ENCODE peak calls at places on chromosomes 7 and 10, in seven cellular contexts. One of them, this sample, is unnamed.
A peak's percentile ranks its signal among the peaks of the same experiment; 100 is the strongest.

GRCh38 chr7:121442845-121443244 is 46.7 kb upstream of the FAM3C start:
- DNase-seq in kidney: no peak
- DNase-seq in fibroblast of lung: no peak
- DNase-seq in cardiac muscle cell: no peak
- DNase-seq in H9: no peak
- DNase-seq in breast epithelium: no peak
- DNase-seq in right cardiac atrium: no peak
- DNase-seq in this sample: no peak

GRCh38 chr10:77550378-77550777 is 87.2 kb downstream of the KCNMA1 start:
- DNase-seq in cardiac muscle cell: no peak
- DNase-seq in breast epithelium: no peak
- DNase-seq in right cardiac atrium: no peak
- DNase-seq in fibroblast of lung: no peak
- DNase-seq in kidney: no peak
- DNase-seq in H9: no peak
- DNase-seq in this sample: peak; percentile 81

GRCh38 chr10:79159785-79160184 is 91.0 kb downstream of the ZMIZ1 start:
- DNase-seq in kidney: no peak
- DNase-seq in breast epithelium: no peak
- DNase-seq in right cardiac atrium: peak; percentile 82
- DNase-seq in fibroblast of lung: peak; percentile 88
- DNase-seq in H9: no peak
- DNase-seq in cardiac muscle cell: peak; percentile 88
- DNase-seq in this sample: no peak

GRCh38 chr7:43764039-43764789 is 5.7 kb downstream of the BLVRA start:
- DNase-seq in breast epithelium: no peak
- DNase-seq in fibroblast of lung: peak; percentile 53
- DNase-seq in cardiac muscle cell: peak; percentile 43
- DNase-seq in kidney: no peak
- DNase-seq in right cardiac atrium: no peak
- DNase-seq in H9: no peak
- DNase-seq in this sample: no peak

GRCh38 chr10:60042262-60042661 is 135.9 kb upstream of the CCDC6 start:
- DNase-seq in cardiac muscle cell: no peak
- DNase-seq in kidney: no peak
- DNase-seq in fibroblast of lung: no peak
- DNase-seq in right cardiac atrium: no peak
- DNase-seq in breast epithelium: no peak
- DNase-seq in H9: no peak
- DNase-seq in this sample: no peak

GRCh38 chr7:37394158-37394557 is 54.5 kb downstream of the ELMO1 start:
- DNase-seq in breast epithelium: no peak
- DNase-seq in kidney: no peak
- DNase-seq in cardiac muscle cell: no peak
- DNase-seq in fibroblast of lung: no peak
- DNase-seq in right cardiac atrium: no peak
- DNase-seq in H9: no peak
- DNase-seq in this sample: no peak

GRCh38 chr10:123804716-123805115 is 86.9 kb downstream of the CPXM2 start:
- DNase-seq in kidney: no peak
- DNase-seq in breast epithelium: no peak
- DNase-seq in right cardiac atrium: no peak
- DNase-seq in fibroblast of lung: peak; percentile 10
- DNase-seq in cardiac muscle cell: no peak
- DNase-seq in H9: no peak
- DNase-seq in this sample: no peak

GRCh38 chr7:91657386-91658120 is 222.9 kb downstream of the MTERF1 start:
- DNase-seq in kidney: no peak
- DNase-seq in breast epithelium: no peak
- DNase-seq in right cardiac atrium: no peak
- DNase-seq in H9: no peak
- DNase-seq in fibroblast of lung: peak; percentile 98
- DNase-seq in cardiac muscle cell: peak; percentile 55
- DNase-seq in this sample: no peak

GRCh38 chr7:18495412-18496335 is at the start of gene HDAC9:
- DNase-seq in breast epithelium: no peak
- DNase-seq in cardiac muscle cell: peak; percentile 86
- DNase-seq in kidney: peak; percentile 56
- DNase-seq in right cardiac atrium: peak; percentile 17
- DNase-seq in fibroblast of lung: peak; percentile 77
- DNase-seq in H9: peak; percentile 66
- DNase-seq in this sample: no peak

GRCh38 chr7:116591202-116592040 is 66.6 kb downstream of the CAV1 start:
- DNase-seq in breast epithelium: no peak
- DNase-seq in right cardiac atrium: no peak
- DNase-seq in H9: no peak
- DNase-seq in fibroblast of lung: no peak
- DNase-seq in kidney: no peak
- DNase-seq in cardiac muscle cell: peak; percentile 30
- DNase-seq in this sample: no peak

GRCh38 chr10:132572545-132572937 is 35.0 kb downstream of the INPP5A start:
- DNase-seq in fibroblast of lung: peak; percentile 36
- DNase-seq in right cardiac atrium: no peak
- DNase-seq in breast epithelium: no peak
- DNase-seq in cardiac muscle cell: peak; percentile 74
- DNase-seq in kidney: no peak
- DNase-seq in H9: no peak
- DNase-seq in this sample: no peak

DNA sequence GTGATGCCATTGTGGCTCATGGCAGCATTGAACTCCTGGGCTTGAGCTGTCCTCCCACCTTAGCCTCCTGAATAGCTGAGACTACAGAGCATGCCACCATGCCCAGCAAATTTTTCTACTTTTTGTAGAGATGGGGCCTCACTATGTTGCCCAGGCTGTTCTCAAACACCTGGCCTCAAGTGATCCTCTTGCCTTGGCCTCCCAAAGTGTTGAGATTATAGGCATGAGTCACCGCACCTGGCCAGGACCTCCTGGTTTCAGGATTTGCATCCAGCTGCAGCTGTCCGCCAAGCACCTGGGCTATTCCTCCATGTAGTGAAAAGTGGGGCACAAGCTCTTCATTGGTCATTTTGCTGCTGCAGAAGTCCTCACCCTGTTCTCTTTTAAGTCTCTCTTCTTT is 58.9 kb downstream of the ZNF22 start:
- DNase-seq in right cardiac atrium: no peak
- DNase-seq in cardiac muscle cell: no peak
- DNase-seq in fibroblast of lung: no peak
- DNase-seq in breast epithelium: no peak
- DNase-seq in H9: no peak
- DNase-seq in kidney: no peak
- DNase-seq in this sample: no peak
- H3K27ac ChIP-seq in right cardiac atrium: no peak overlapping the region
- H3K27ac ChIP-seq in cardiac muscle cell: no peak overlapping the region
- H3K27ac ChIP-seq in fibroblast of lung: no peak overlapping the region
- H3K27ac ChIP-seq in breast epithelium: no peak overlapping the region
- H3K27ac ChIP-seq in H9: no peak overlapping the region
- H3K27ac ChIP-seq in kidney: no peak overlapping the region
- H3K27ac ChIP-seq in this sample: no peak overlapping the region

GRCh38 chr10:110860576-110861241 is 11.0 kb upstream of the PDCD4 start:
- DNase-seq in right cardiac atrium: no peak
- DNase-seq in breast epithelium: no peak
- DNase-seq in cardiac muscle cell: no peak
- DNase-seq in kidney: no peak
- DNase-seq in fibroblast of lung: no peak
- DNase-seq in H9: no peak
- DNase-seq in this sample: peak; percentile 94
- H3K4me1 ChIP-seq in right cardiac atrium: peaks cover 26% of the 10 kb centered on the region
- H3K4me1 ChIP-seq in breast epithelium: peaks cover 8% of the 10 kb centered on the region
- H3K4me1 ChIP-seq in cardiac muscle cell: peaks cover 29% of the 10 kb centered on the region
- H3K4me1 ChIP-seq in kidney: peaks cover 11% of the 10 kb centered on the region
- H3K4me1 ChIP-seq in fibroblast of lung: peaks cover 8% of the 10 kb centered on the region
- H3K4me1 ChIP-seq in H9: no peaks in the 10 kb centered on the region
- H3K4me1 ChIP-seq in this sample: peaks cover 85% of the 10 kb centered on the region

DNA sequence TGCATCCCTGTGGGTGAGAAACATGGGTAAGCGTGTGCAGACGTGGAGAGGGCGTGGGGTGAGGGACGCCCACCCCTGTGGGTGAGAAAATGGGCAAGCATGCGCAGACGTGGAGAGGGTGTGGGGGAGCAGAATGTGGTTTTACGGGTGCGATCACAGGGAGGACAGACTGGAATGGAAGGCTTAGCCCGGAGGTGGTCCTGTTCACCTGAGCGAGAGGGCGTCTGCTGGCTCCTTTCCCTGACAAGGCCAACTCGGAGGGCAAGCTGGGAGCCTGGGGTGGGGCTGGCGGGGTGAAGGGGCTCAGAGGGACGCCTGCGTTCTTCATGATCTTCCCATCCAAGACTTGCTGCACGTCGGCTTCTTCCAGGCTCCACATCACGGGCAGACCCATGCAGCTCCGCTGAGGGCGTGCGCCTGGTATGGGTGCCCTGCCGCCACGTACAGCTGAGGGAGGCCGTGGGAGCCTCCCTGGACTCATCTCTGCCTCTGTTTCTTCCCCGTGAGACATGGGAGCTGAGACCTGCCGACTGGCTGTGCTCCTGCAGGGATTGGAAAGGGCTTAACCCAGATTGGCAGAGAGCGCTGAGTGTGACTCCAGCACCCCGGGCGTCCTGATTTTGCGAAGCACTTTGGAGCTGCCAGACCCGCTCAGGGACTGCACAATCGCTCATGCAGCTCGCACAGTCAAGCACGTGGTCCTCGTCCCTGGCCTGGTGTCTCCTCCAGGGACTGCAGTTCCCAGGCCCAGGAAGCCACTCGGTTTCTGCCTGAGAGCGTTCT is 74.3 kb upstream of the SHH start:
- DNase-seq in kidney: no peak
- DNase-seq in H9: no peak
- DNase-seq in fibroblast of lung: no peak
- DNase-seq in right cardiac atrium: no peak
- DNase-seq in breast epithelium: no peak
- DNase-seq in cardiac muscle cell: no peak
- DNase-seq in this sample: no peak
- H3K27ac ChIP-seq in kidney: no peak overlapping the region
- H3K27ac ChIP-seq in H9: no peak overlapping the region
- H3K27ac ChIP-seq in fibroblast of lung: no peak overlapping the region
- H3K27ac ChIP-seq in right cardiac atrium: no peak overlapping the region
- H3K27ac ChIP-seq in breast epithelium: no peak overlapping the region
- H3K27ac ChIP-seq in cardiac muscle cell: no peak overlapping the region
- H3K27ac ChIP-seq in this sample: no peak overlapping the region

GRCh38 chr10:71766717-71767419 is 6.5 kb downstream of the VSIR start:
- DNase-seq in cardiac muscle cell: no peak
- DNase-seq in H9: no peak
- DNase-seq in breast epithelium: no peak
- DNase-seq in kidney: peak; percentile 94
- DNase-seq in right cardiac atrium: peak; percentile 90
- DNase-seq in fibroblast of lung: peak; percentile 98
- DNase-seq in this sample: no peak
- H3K4me1 ChIP-seq in cardiac muscle cell: no peaks in the 10 kb centered on the region
- H3K4me1 ChIP-seq in H9: no peaks in the 10 kb centered on the region
- H3K4me1 ChIP-seq in breast epithelium: peaks cover 7% of the 10 kb centered on the region
- H3K4me1 ChIP-seq in kidney: peaks cover 14% of the 10 kb centered on the region
- H3K4me1 ChIP-seq in right cardiac atrium: peaks cover 35% of the 10 kb centered on the region
- H3K4me1 ChIP-seq in fibroblast of lung: peaks cover 47% of the 10 kb centered on the region
- H3K4me1 ChIP-seq in this sample: peaks cover 100% of the 10 kb centered on the region

GRCh38 chr7:96415293-96415940 is 93.5 kb upstream of the SLC25A13 start:
- DNase-seq in fibroblast of lung: no peak
- DNase-seq in breast epithelium: no peak
- DNase-seq in kidney: peak; percentile 49
- DNase-seq in cardiac muscle cell: no peak
- DNase-seq in right cardiac atrium: no peak
- DNase-seq in H9: peak; percentile 36
- DNase-seq in this sample: no peak
- H3K27ac ChIP-seq in fibroblast of lung: no peak overlapping the region
- H3K27ac ChIP-seq in breast epithelium: no peak overlapping the region
- H3K27ac ChIP-seq in kidney: no peak overlapping the region
- H3K27ac ChIP-seq in cardiac muscle cell: no peak overlapping the region
- H3K27ac ChIP-seq in right cardiac atrium: no peak overlapping the region
- H3K27ac ChIP-seq in H9: no peak overlapping the region
- H3K27ac ChIP-seq in this sample: no peak overlapping the region